ENCODE peak calls at places on chromosomes 2 and 18, in nine cellular contexts. One of them, this sample, is unnamed. For H3K27me3, the result is how much of the 10 kb centered on the place peaks cover.

GRCh38 chr2:102664439-102665042 is 45.2 kb downstream of the SLC9A2 start:
- DNase-seq in AG04450: no peak
- DNase-seq in neural progenitor cell: no peak
- DNase-seq in dorsolateral prefrontal cortex: no peak
- DNase-seq in RWPE2: peak
- DNase-seq in CD4-positive, alpha-beta memory T cell: no peak
- DNase-seq in thoracic aorta: no peak
- DNase-seq in right lobe of liver: no peak
- DNase-seq in HepG2: peak
- DNase-seq in this sample: no peak

GRCh38 chr2:217451634-217452033 is 551.2 kb downstream of the TNS1 start:
- DNase-seq in AG04450: peak
- DNase-seq in neural progenitor cell: no peak
- DNase-seq in dorsolateral prefrontal cortex: no peak
- DNase-seq in RWPE2: no peak
- DNase-seq in CD4-positive, alpha-beta memory T cell: no peak
- DNase-seq in thoracic aorta: no peak
- DNase-seq in right lobe of liver: no peak
- DNase-seq in HepG2: peak
- DNase-seq in this sample: no peak

GRCh38 chr2:229275506-229275905 is 4.4 kb upstream of the PID1 start:
- DNase-seq in AG04450: no peak
- DNase-seq in neural progenitor cell: no peak
- DNase-seq in dorsolateral prefrontal cortex: no peak
- DNase-seq in RWPE2: no peak
- DNase-seq in CD4-positive, alpha-beta memory T cell: no peak
- DNase-seq in thoracic aorta: no peak
- DNase-seq in right lobe of liver: no peak
- DNase-seq in HepG2: no peak
- DNase-seq in this sample: no peak

GRCh38 chr18:25563346-25563745 is 211.4 kb upstream of the ZNF521 start:
- DNase-seq in AG04450: no peak
- DNase-seq in neural progenitor cell: no peak
- DNase-seq in dorsolateral prefrontal cortex: no peak
- DNase-seq in RWPE2: no peak
- DNase-seq in CD4-positive, alpha-beta memory T cell: no peak
- DNase-seq in thoracic aorta: no peak
- DNase-seq in right lobe of liver: no peak
- DNase-seq in HepG2: no peak
- DNase-seq in this sample: no peak

GRCh38 chr2:22291074-22291473 is 1093.9 kb upstream of the KLHL29 start:
- DNase-seq in AG04450: no peak
- DNase-seq in neural progenitor cell: no peak
- DNase-seq in dorsolateral prefrontal cortex: no peak
- DNase-seq in RWPE2: no peak
- DNase-seq in CD4-positive, alpha-beta memory T cell: no peak
- DNase-seq in thoracic aorta: no peak
- DNase-seq in right lobe of liver: no peak
- DNase-seq in HepG2: no peak
- DNase-seq in this sample: no peak

GRCh38 chr2:189982777-189983394 is 79.6 kb downstream of the MSTN start:
- DNase-seq in AG04450: no peak
- DNase-seq in neural progenitor cell: peak
- DNase-seq in dorsolateral prefrontal cortex: no peak
- DNase-seq in RWPE2: no peak
- DNase-seq in CD4-positive, alpha-beta memory T cell: no peak
- DNase-seq in thoracic aorta: no peak
- DNase-seq in right lobe of liver: no peak
- DNase-seq in HepG2: peak
- DNase-seq in this sample: no peak

GRCh38 chr2:15783489-15783888 is 156.9 kb upstream of the MYCN start:
- DNase-seq in AG04450: no peak
- DNase-seq in neural progenitor cell: no peak
- DNase-seq in dorsolateral prefrontal cortex: no peak
- DNase-seq in RWPE2: no peak
- DNase-seq in CD4-positive, alpha-beta memory T cell: no peak
- DNase-seq in thoracic aorta: no peak
- DNase-seq in right lobe of liver: no peak
- DNase-seq in HepG2: no peak
- DNase-seq in this sample: no peak

GRCh38 chr2:65518751-65519150 is 86.4 kb upstream of the SPRED2 start:
- DNase-seq in AG04450: no peak
- DNase-seq in neural progenitor cell: no peak
- DNase-seq in dorsolateral prefrontal cortex: no peak
- DNase-seq in RWPE2: no peak
- DNase-seq in CD4-positive, alpha-beta memory T cell: no peak
- DNase-seq in thoracic aorta: no peak
- DNase-seq in right lobe of liver: no peak
- DNase-seq in HepG2: no peak
- DNase-seq in this sample: no peak

GRCh38 chr2:170930132-170931109 is 1.4 kb downstream of the GORASP2 start:
- DNase-seq in AG04450: no peak
- DNase-seq in neural progenitor cell: peak
- DNase-seq in dorsolateral prefrontal cortex: no peak
- DNase-seq in RWPE2: no peak
- DNase-seq in CD4-positive, alpha-beta memory T cell: peak
- DNase-seq in thoracic aorta: no peak
- DNase-seq in right lobe of liver: no peak
- DNase-seq in HepG2: peak
- DNase-seq in this sample: no peak

GRCh38 chr2:162710282-162710891 is 128.2 kb downstream of the KCNH7 start:
- DNase-seq in AG04450: no peak
- DNase-seq in neural progenitor cell: no peak
- DNase-seq in dorsolateral prefrontal cortex: no peak
- DNase-seq in RWPE2: no peak
- DNase-seq in CD4-positive, alpha-beta memory T cell: no peak
- DNase-seq in thoracic aorta: no peak
- DNase-seq in right lobe of liver: peak
- DNase-seq in HepG2: peak
- DNase-seq in this sample: no peak

GRCh38 chr2:146844226-146844990 is 1000.4 kb upstream of the ACVR2A start:
- DNase-seq in AG04450: no peak
- DNase-seq in neural progenitor cell: no peak
- DNase-seq in dorsolateral prefrontal cortex: no peak
- DNase-seq in RWPE2: no peak
- DNase-seq in CD4-positive, alpha-beta memory T cell: no peak
- DNase-seq in thoracic aorta: no peak
- DNase-seq in right lobe of liver: no peak
- DNase-seq in HepG2: no peak
- DNase-seq in this sample: no peak

GRCh38 chr18:76521367-76521766 is 26.3 kb upstream of the ZNF516 start:
- DNase-seq in AG04450: no peak
- DNase-seq in neural progenitor cell: no peak
- DNase-seq in dorsolateral prefrontal cortex: no peak
- DNase-seq in RWPE2: no peak
- DNase-seq in CD4-positive, alpha-beta memory T cell: no peak
- DNase-seq in thoracic aorta: no peak
- DNase-seq in right lobe of liver: no peak
- DNase-seq in HepG2: no peak
- DNase-seq in this sample: no peak

GRCh38 chr18:47772374-47773248 is 157.8 kb downstream of the SMAD2 start:
- DNase-seq in AG04450: no peak
- DNase-seq in neural progenitor cell: peak
- DNase-seq in dorsolateral prefrontal cortex: no peak
- DNase-seq in RWPE2: no peak
- DNase-seq in CD4-positive, alpha-beta memory T cell: peak
- DNase-seq in thoracic aorta: no peak
- DNase-seq in right lobe of liver: peak
- DNase-seq in HepG2: peak
- DNase-seq in this sample: no peak

GRCh38 chr2:226760412-226761194 is 39.0 kb downstream of the IRS1 start:
- DNase-seq in AG04450: peak
- DNase-seq in neural progenitor cell: no peak
- DNase-seq in dorsolateral prefrontal cortex: no peak
- DNase-seq in RWPE2: no peak
- DNase-seq in CD4-positive, alpha-beta memory T cell: no peak
- DNase-seq in thoracic aorta: no peak
- DNase-seq in right lobe of liver: peak
- DNase-seq in HepG2: peak
- DNase-seq in this sample: no peak

GRCh38 chr2:217339753-217340152 is 479.9 kb upstream of the TNP1 start:
- DNase-seq in AG04450: no peak
- DNase-seq in neural progenitor cell: no peak
- DNase-seq in dorsolateral prefrontal cortex: no peak
- DNase-seq in RWPE2: no peak
- DNase-seq in CD4-positive, alpha-beta memory T cell: no peak
- DNase-seq in thoracic aorta: no peak
- DNase-seq in right lobe of liver: no peak
- DNase-seq in HepG2: no peak
- DNase-seq in this sample: no peak

GRCh38 chr18:75125359-75126331 is 83.3 kb downstream of the PTGR3 start:
- DNase-seq in AG04450: no peak
- DNase-seq in neural progenitor cell: no peak
- DNase-seq in dorsolateral prefrontal cortex: no peak
- DNase-seq in RWPE2: no peak
- DNase-seq in CD4-positive, alpha-beta memory T cell: no peak
- DNase-seq in thoracic aorta: no peak
- DNase-seq in right lobe of liver: no peak
- DNase-seq in HepG2: peak
- DNase-seq in this sample: no peak

GRCh38 chr18:32548688-32549087 is 78.0 kb upstream of the GAREM1 start:
- DNase-seq in AG04450: no peak
- DNase-seq in neural progenitor cell: peak
- DNase-seq in dorsolateral prefrontal cortex: no peak
- DNase-seq in RWPE2: no peak
- DNase-seq in CD4-positive, alpha-beta memory T cell: no peak
- DNase-seq in thoracic aorta: no peak
- DNase-seq in right lobe of liver: no peak
- DNase-seq in HepG2: no peak
- DNase-seq in this sample: no peak

GRCh38 chr18:56986829-56987228 is 160.1 kb upstream of the BOD1L2 start:
- DNase-seq in AG04450: no peak
- DNase-seq in neural progenitor cell: peak
- DNase-seq in dorsolateral prefrontal cortex: no peak
- DNase-seq in RWPE2: no peak
- DNase-seq in CD4-positive, alpha-beta memory T cell: no peak
- DNase-seq in thoracic aorta: no peak
- DNase-seq in right lobe of liver: no peak
- DNase-seq in HepG2: peak
- DNase-seq in this sample: no peak

GRCh38 chr2:65075176-65075575 is 19.0 kb downstream of the CEP68 start:
- DNase-seq in AG04450: no peak
- DNase-seq in neural progenitor cell: no peak
- DNase-seq in dorsolateral prefrontal cortex: no peak
- DNase-seq in RWPE2: no peak
- DNase-seq in CD4-positive, alpha-beta memory T cell: no peak
- DNase-seq in thoracic aorta: no peak
- DNase-seq in right lobe of liver: no peak
- DNase-seq in HepG2: no peak
- DNase-seq in this sample: no peak

GRCh38 chr2:85719609-85720240 is 25.6 kb downstream of the GNLY start:
- DNase-seq in AG04450: no peak
- DNase-seq in neural progenitor cell: no peak
- DNase-seq in dorsolateral prefrontal cortex: no peak
- DNase-seq in RWPE2: no peak
- DNase-seq in CD4-positive, alpha-beta memory T cell: no peak
- DNase-seq in thoracic aorta: no peak
- DNase-seq in right lobe of liver: peak
- DNase-seq in HepG2: no peak
- DNase-seq in this sample: no peak
- H3K4me3 ChIP-seq in AG04450: no peak
- H3K4me3 ChIP-seq in neural progenitor cell: no peak
- H3K4me3 ChIP-seq in dorsolateral prefrontal cortex: no peak
- H3K4me3 ChIP-seq in RWPE2: no peak
- H3K4me3 ChIP-seq in CD4-positive, alpha-beta memory T cell: no peak
- H3K4me3 ChIP-seq in thoracic aorta: no peak
- H3K4me3 ChIP-seq in right lobe of liver: no peak
- H3K4me3 ChIP-seq in HepG2: no peak
- H3K4me3 ChIP-seq in this sample: no peak

GRCh38 chr2:118830886-118831285 is 16.6 kb downstream of the EN1 start:
- DNase-seq in AG04450: no peak
- DNase-seq in neural progenitor cell: no peak
- DNase-seq in dorsolateral prefrontal cortex: no peak
- DNase-seq in RWPE2: no peak
- DNase-seq in CD4-positive, alpha-beta memory T cell: no peak
- DNase-seq in thoracic aorta: no peak
- DNase-seq in right lobe of liver: no peak
- DNase-seq in HepG2: no peak
- DNase-seq in this sample: no peak
- H3K27me3 ChIP-seq in AG04450: half or more
- H3K27me3 ChIP-seq in neural progenitor cell: half or more
- H3K27me3 ChIP-seq in dorsolateral prefrontal cortex: half or more
- H3K27me3 ChIP-seq in RWPE2: half or more
- H3K27me3 ChIP-seq in CD4-positive, alpha-beta memory T cell: under half
- H3K27me3 ChIP-seq in thoracic aorta: under half
- H3K27me3 ChIP-seq in right lobe of liver: under half
- H3K27me3 ChIP-seq in HepG2: under half
- H3K27me3 ChIP-seq in this sample: under half

GRCh38 chr2:188634656-188635055 is 339.5 kb upstream of the COL3A1 start:
- DNase-seq in AG04450: no peak
- DNase-seq in neural progenitor cell: no peak
- DNase-seq in dorsolateral prefrontal cortex: no peak
- DNase-seq in RWPE2: no peak
- DNase-seq in CD4-positive, alpha-beta memory T cell: no peak
- DNase-seq in thoracic aorta: no peak
- DNase-seq in right lobe of liver: no peak
- DNase-seq in HepG2: no peak
- DNase-seq in this sample: no peak

GRCh38 chr2:188629890-188630483 is 338.3 kb downstream of the GULP1 start:
- DNase-seq in AG04450: no peak
- DNase-seq in neural progenitor cell: peak
- DNase-seq in dorsolateral prefrontal cortex: no peak
- DNase-seq in RWPE2: no peak
- DNase-seq in CD4-positive, alpha-beta memory T cell: no peak
- DNase-seq in thoracic aorta: no peak
- DNase-seq in right lobe of liver: no peak
- DNase-seq in HepG2: no peak
- DNase-seq in this sample: no peak

GRCh38 chr2:188631037-188631794 is 339.5 kb downstream of the GULP1 start:
- DNase-seq in AG04450: no peak
- DNase-seq in neural progenitor cell: no peak
- DNase-seq in dorsolateral prefrontal cortex: no peak
- DNase-seq in RWPE2: no peak
- DNase-seq in CD4-positive, alpha-beta memory T cell: no peak
- DNase-seq in thoracic aorta: no peak
- DNase-seq in right lobe of liver: no peak
- DNase-seq in HepG2: no peak
- DNase-seq in this sample: no peak

GRCh38 chr2:188623995-188624643 is 332.4 kb downstream of the GULP1 start:
- DNase-seq in AG04450: no peak
- DNase-seq in neural progenitor cell: no peak
- DNase-seq in dorsolateral prefrontal cortex: no peak
- DNase-seq in RWPE2: no peak
- DNase-seq in CD4-positive, alpha-beta memory T cell: no peak
- DNase-seq in thoracic aorta: no peak
- DNase-seq in right lobe of liver: no peak
- DNase-seq in HepG2: no peak
- DNase-seq in this sample: no peak

GRCh38 chr2:188628989-188629889 is 337.6 kb downstream of the GULP1 start:
- DNase-seq in AG04450: no peak
- DNase-seq in neural progenitor cell: peak
- DNase-seq in dorsolateral prefrontal cortex: no peak
- DNase-seq in RWPE2: no peak
- DNase-seq in CD4-positive, alpha-beta memory T cell: no peak
- DNase-seq in thoracic aorta: no peak
- DNase-seq in right lobe of liver: no peak
- DNase-seq in HepG2: no peak
- DNase-seq in this sample: no peak
- H3K4me3 ChIP-seq in AG04450: no peak
- H3K4me3 ChIP-seq in neural progenitor cell: no peak
- H3K4me3 ChIP-seq in dorsolateral prefrontal cortex: no peak
- H3K4me3 ChIP-seq in RWPE2: no peak
- H3K4me3 ChIP-seq in CD4-positive, alpha-beta memory T cell: no peak
- H3K4me3 ChIP-seq in thoracic aorta: no peak
- H3K4me3 ChIP-seq in right lobe of liver: no peak
- H3K4me3 ChIP-seq in HepG2: no peak
- H3K4me3 ChIP-seq in this sample: no peak

GRCh38 chr2:211225784-211226183 is 669.4 kb downstream of the CPS1 start:
- DNase-seq in AG04450: no peak
- DNase-seq in neural progenitor cell: no peak
- DNase-seq in dorsolateral prefrontal cortex: no peak
- DNase-seq in RWPE2: no peak
- DNase-seq in CD4-positive, alpha-beta memory T cell: no peak
- DNase-seq in thoracic aorta: no peak
- DNase-seq in right lobe of liver: no peak
- DNase-seq in HepG2: no peak
- DNase-seq in this sample: no peak
- H3K27me3 ChIP-seq in AG04450: under half
- H3K27me3 ChIP-seq in neural progenitor cell: under half
- H3K27me3 ChIP-seq in dorsolateral prefrontal cortex: under half
- H3K27me3 ChIP-seq in RWPE2: under half
- H3K27me3 ChIP-seq in CD4-positive, alpha-beta memory T cell: under half
- H3K27me3 ChIP-seq in thoracic aorta: under half
- H3K27me3 ChIP-seq in right lobe of liver: under half
- H3K27me3 ChIP-seq in HepG2: under half
- H3K27me3 ChIP-seq in this sample: under half

This sample was measured in right atrium auricular region.